ENCODE peak calls at places on chromosomes 2 and 18, in four cellular contexts. L, M, F and G are unnamed samples.

GRCh38 chr2:152504618-152505017 is 169.6 kb downstream of the FMNL2 start:
- DNase-seq in L (no peak), M (no peak), F (no peak), G (no peak)

GRCh38 chr2:127163922-127164321 is 56.2 kb downstream of the CYP27C1 start:
- DNase-seq in L (no peak), M (no peak), F (no peak), G (no peak)

GRCh38 chr2:148927010-148927409 is 52.0 kb downstream of the KIF5C start:
- DNase-seq in L (no peak), M (no peak), F (no peak), G (no peak)

GRCh38 chr2:219957815-219958214 is 330.4 kb downstream of the SLC4A3 start:
- DNase-seq in L (no peak), M (no peak), F (no peak), G (no peak)

GRCh38 chr2:180735799-180736198 is 244.6 kb upstream of the UBE2E3 start:
- DNase-seq in L (no peak), M (no peak), F (no peak), G (no peak)

GRCh38 chr2:100483892-100484291 is 13.6 kb downstream of the NMS start:
- DNase-seq in L (no peak), M (no peak), F (no peak), G (no peak)

GRCh38 chr2:15557947-15558346 is 3.2 kb downstream of the NBAS start:
- DNase-seq in L (no peak), M (no peak), F (no peak), G (no peak)

GRCh38 chr2:108288534-108289106 is at the start of gene SULT1C2:
- DNase-seq in L (no peak), M (peak), F (no peak), G (no peak)

GRCh38 chr2:232239956-232240681 is 138.4 kb upstream of the ALPP start:
- DNase-seq in L (no peak), M (no peak), F (no peak), G (no peak)

GRCh38 chr2:37671013-37671815 is at the start of gene CDC42EP3:
- DNase-seq in L (no peak), M (peak), F (peak), G (no peak)

GRCh38 chr2:165018207-165018606 is 62.9 kb upstream of the SLC38A11 start:
- DNase-seq in L (no peak), M (no peak), F (no peak), G (no peak)

GRCh38 chr2:52571380-52572347 is 1195.9 kb upstream of the CHAC2 start:
- DNase-seq in L (no peak), M (no peak), F (no peak), G (peak)

GRCh38 chr2:45722477-45722876 is 71.0 kb downstream of the PRKCE start:
- DNase-seq in L (no peak), M (peak), F (no peak), G (no peak)

GRCh38 chr2:239014458-239014857 is 166.6 kb downstream of the TWIST2 start:
- DNase-seq in L (no peak), M (peak), F (no peak), G (peak)

GRCh38 chr2:117737846-117738245 is 76.6 kb upstream of the DDX18 start:
- DNase-seq in L (no peak), M (no peak), F (no peak), G (no peak)

DNA sequence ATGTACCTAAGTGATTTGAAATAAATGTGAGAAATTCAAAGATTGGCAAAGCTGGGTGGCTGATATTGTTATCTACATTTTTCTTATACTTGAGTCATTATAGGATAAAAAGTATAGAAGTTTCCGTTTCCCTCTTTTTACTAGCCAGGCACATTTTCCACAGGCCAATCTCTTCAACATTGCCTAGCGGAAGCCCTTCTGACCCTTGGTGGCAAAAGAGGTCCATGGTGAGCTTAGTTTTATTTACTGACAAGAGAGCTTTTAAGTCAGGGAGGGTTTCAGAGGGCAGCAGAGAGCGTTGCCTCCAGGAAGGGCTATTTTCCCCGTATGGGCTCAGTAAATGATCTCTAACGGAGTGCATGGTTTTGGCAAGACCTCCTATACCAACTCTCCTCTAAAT is 15.1 kb upstream of the RHOB start:
- DNase-seq in L (no peak), M (no peak), F (no peak), G (no peak)
- TF ChIP-seq CTCF in L (no peak), M (no peak), F (no peak), G (no peak)

GRCh38 chr2:79936715-79937114 is 367.8 kb downstream of the LRRTM1 start:
- DNase-seq in L (no peak), M (no peak), F (no peak), G (no peak)

GRCh38 chr2:79935046-79935729 is 369.4 kb downstream of the LRRTM1 start:
- DNase-seq in L (no peak), M (no peak), F (no peak), G (no peak)

GRCh38 chr2:79940366-79940765 is 364.2 kb downstream of the LRRTM1 start:
- DNase-seq in L (no peak), M (no peak), F (no peak), G (no peak)

GRCh38 chr2:79938648-79939047 is 365.9 kb downstream of the LRRTM1 start:
- DNase-seq in L (no peak), M (no peak), F (no peak), G (no peak)

DNA sequence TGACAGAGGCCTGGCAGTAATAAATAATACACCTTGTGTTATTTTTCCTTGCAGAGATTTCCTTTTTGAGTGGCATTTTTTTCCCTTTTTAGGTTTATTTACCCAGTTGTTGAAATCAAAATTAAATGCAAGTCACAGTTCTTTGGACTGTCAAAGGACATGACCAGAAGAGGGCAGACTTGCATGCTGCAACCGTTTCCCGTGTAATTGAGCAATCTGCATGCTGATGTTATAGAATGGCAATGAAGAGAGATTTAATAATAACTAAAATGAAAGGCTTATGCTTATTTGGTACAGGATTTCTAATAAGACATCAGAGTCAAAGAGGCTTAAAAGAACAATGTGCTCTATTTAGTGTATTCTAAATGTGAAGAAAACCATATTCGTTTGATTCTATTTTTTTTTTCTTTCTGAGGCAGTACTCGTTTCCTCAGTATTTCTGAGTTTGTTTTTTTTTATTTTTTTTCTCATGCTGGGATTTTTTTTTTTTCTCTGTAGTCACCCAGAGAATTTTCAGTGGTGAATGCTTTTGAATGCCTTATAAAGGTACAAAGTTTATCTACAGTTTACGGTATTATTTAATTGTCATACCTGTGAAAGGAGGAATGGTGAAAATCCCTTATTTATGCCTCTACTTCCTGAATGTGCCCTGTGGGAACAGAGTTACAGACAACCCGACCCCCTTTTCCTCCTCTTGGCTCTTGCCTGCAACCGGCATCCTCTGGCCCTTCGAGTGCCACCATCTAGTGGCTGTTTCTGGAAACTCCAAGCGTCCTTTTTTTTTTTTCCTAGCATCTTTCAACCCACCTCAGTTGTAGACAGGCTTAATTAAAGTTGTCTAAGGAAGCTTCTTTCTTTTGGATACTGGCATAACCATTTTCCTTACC is 368.5 kb downstream of the LRRTM1 start:
- DNase-seq in L (peak), M (peak), F (no peak), G (no peak)
- TF ChIP-seq CTCF in L (peak), M (no peak), F (peak), G (peak)

GRCh38 chr18:59067873-59068272 is 71.8 kb upstream of the SEC11C start:
- DNase-seq in L (no peak), M (peak), F (no peak), G (no peak)
- TF ChIP-seq CTCF in L (peak), M (no peak), F (peak), G (peak)

GRCh38 chr2:157986761-157987160 is 110.6 kb upstream of the ACVR1 start:
- DNase-seq in L (no peak), M (no peak), F (no peak), G (no peak)

GRCh38 chr2:157991932-157992331 is 109.7 kb upstream of the UPP2 start:
- DNase-seq in L (no peak), M (no peak), F (no peak), G (no peak)

GRCh38 chr2:157989227-157989626 is 112.4 kb upstream of the UPP2 start:
- DNase-seq in L (no peak), M (no peak), F (no peak), G (no peak)

GRCh38 chr2:157995117-157995516 is 106.6 kb upstream of the UPP2 start:
- DNase-seq in L (no peak), M (no peak), F (no peak), G (no peak)

GRCh38 chr2:157990173-157990572 is 111.5 kb upstream of the UPP2 start:
- DNase-seq in L (no peak), M (no peak), F (no peak), G (no peak)
- TF ChIP-seq CTCF in L (no peak), M (no peak), F (no peak), G (no peak)

GRCh38 chr18:9188359-9189231 is 52.0 kb downstream of the ANKRD12 start:
- DNase-seq in L (no peak), M (no peak), F (no peak), G (no peak)
- TF ChIP-seq CTCF in L (no peak), M (no peak), F (no peak), G (peak)

GRCh38 chr2:70964596-70965386 is 13.6 kb upstream of the ANKRD53 start:
- DNase-seq in L (no peak), M (peak), F (no peak), G (no peak)
- TF ChIP-seq CTCF in L (peak), M (peak), F (peak), G (peak)

GRCh38 chr2:169397697-169398096 is 35.4 kb upstream of the LRP2 start:
- DNase-seq in L (no peak), M (no peak), F (no peak), G (no peak)
- TF ChIP-seq CTCF in L (no peak), M (no peak), F (peak), G (peak)

GRCh38 chr2:137945229-137945628 is 19.0 kb upstream of the HNMT start:
- DNase-seq in L (no peak), M (no peak), F (no peak), G (no peak)
- TF ChIP-seq CTCF in L (no peak), M (no peak), F (no peak), G (no peak)

GRCh38 chr2:20781656-20782265 is 41.1 kb downstream of the LDAH start:
- DNase-seq in L (no peak), M (no peak), F (no peak), G (no peak)
- TF ChIP-seq CTCF in L (peak), M (no peak), F (peak), G (peak)

GRCh38 chr2:3179208-3179607 is 198.4 kb downstream of the EIPR1 start:
- DNase-seq in L (no peak), M (no peak), F (no peak), G (no peak)
- TF ChIP-seq CTCF in L (peak), M (no peak), F (no peak), G (peak)